ENCODE peak calls at places on chromosome 16, in five cellular contexts. W is NCI-H524 treated with DMSO at 0.1 percent for 48 hours; I is HFFc6; B is stimulated activated naive CD4-positive, alpha-beta T cell; U is GM04504. X is an unnamed sample.

GRCh38 chr16:19846421-19846820 is 38.2 kb downstream of the GPRC5B start:
- DNase-seq in W (no peak), I (no peak), B (no peak), U (no peak), X (no peak)

GRCh38 chr16:69610356-69610755 is 44.6 kb downstream of the NFAT5 start:
- DNase-seq in W (no peak), I (no peak), B (no peak), U (no peak), X (no peak)

GRCh38 chr16:1131378-1131994 is 21.4 kb upstream of the CACNA1H start:
- DNase-seq in W (no peak), I (no peak), B (no peak), U (no peak), X (no peak)

GRCh38 chr16:35598696-35599332 is 2139.4 kb downstream of the TP53TG3F start:
- DNase-seq in W (no peak), I (no peak), B (no peak), U (no peak), X (no peak)

GRCh38 chr16:67546761-67547422 is 15.4 kb upstream of the CTCF start:
- DNase-seq in W (no peak), I (peak), B (peak), U (no peak), X (peak)

GRCh38 chr16:85055503-85056210 is 28.1 kb downstream of the KIAA0513 start:
- DNase-seq in W (no peak), I (peak), B (peak), U (peak), X (peak)

GRCh38 chr16:52535076-52535475 is 11.9 kb downstream of the TOX3 start:
- DNase-seq in W (no peak), I (no peak), B (no peak), U (no peak), X (no peak)

GRCh38 chr16:82735696-82736095 is 108.9 kb downstream of the CDH13 start:
- DNase-seq in W (no peak), I (no peak), B (no peak), U (no peak), X (no peak)

GRCh38 chr16:70380205-70380918 is 33.7 kb downstream of the DDX19A start:
- DNase-seq in W (no peak), I (peak), B (peak), U (peak), X (no peak)

GRCh38 chr16:56189990-56190902 is 1.0 kb upstream of the GNAO1 start:
- DNase-seq in W (no peak), I (no peak), B (no peak), U (no peak), X (no peak)

GRCh38 chr16:80260906-80261311 is 279.9 kb upstream of the DYNLRB2 start:
- DNase-seq in W (no peak), I (no peak), B (no peak), U (no peak), X (no peak)

GRCh38 chr16:87235810-87236515 is 81.2 kb downstream of the C16orf95 start:
- DNase-seq in W (no peak), I (no peak), B (no peak), U (no peak), X (no peak)

GRCh38 chr16:30005341-30006094 is 5.3 kb downstream of the DOC2A start:
- DNase-seq in W (no peak), I (peak), B (no peak), U (no peak), X (no peak)

X was measured in anterior cingulate cortex.